ENCODE peak calls at places on chromosomes 4 and X, in seven cellular contexts. U is transverse colon, C is stomach, S is suprapubic skin, V is K562, T is sigmoid colon, E is HCT116. F is an unnamed sample.

GRCh38 chr4:149344436-149344835 is 471.2 kb downstream of the IQCM start:
- DNase-seq in U (no peak), C (no peak), S (no peak), V (no peak), T (no peak), E (no peak), F (no peak)

GRCh38 chr4:106624674-106625073 is 256.1 kb upstream of the GIMD1 start:
- DNase-seq in U (no peak), C (no peak), S (no peak), V (no peak), T (no peak), E (no peak), F (no peak)

GRCh38 chrX:29728639-29729038 is 486.7 kb upstream of the MAGEB2 start:
- DNase-seq in U (no peak), C (no peak), S (no peak), V (no peak), T (no peak), E (no peak), F (no peak)

GRCh38 chr4:115790812-115791211 is 677.4 kb upstream of the NDST4 start:
- DNase-seq in U (no peak), C (no peak), S (no peak), V (no peak), T (no peak), E (no peak), F (no peak)

GRCh38 chrX:17705211-17705610 is 32.1 kb upstream of the SCML1 start:
- DNase-seq in U (no peak), C (no peak), S (no peak), V (no peak), T (no peak), E (no peak), F (no peak)

GRCh38 chr4:46267866-46268265 is 122.1 kb downstream of the GABRA2 start:
- DNase-seq in U (no peak), C (no peak), S (no peak), V (no peak), T (no peak), E (no peak), F (no peak)

GRCh38 chrX:16171039-16171438 is 3.8 kb downstream of the MAGEB17 start:
- DNase-seq in U (no peak), C (no peak), S (no peak), V (no peak), T (no peak), E (no peak), F (no peak)

GRCh38 chrX:108537005-108537404 is 97.4 kb downstream of the COL4A5 start:
- DNase-seq in U (no peak), C (no peak), S (no peak), V (peak), T (no peak), E (peak), F (no peak)

GRCh38 chrX:71615954-71616353 is 2.4 kb downstream of the CXCR3 start:
- DNase-seq in U (no peak), C (no peak), S (no peak), V (no peak), T (peak), E (no peak), F (no peak)

GRCh38 chr4:76305971-76306881 is at the start of gene STBD1:
- DNase-seq in U (peak), C (peak), S (peak), V (peak), T (peak), E (peak), F (peak)
- TF ChIP-seq POLR2AphosphoS5 in U (peak), C (peak), S (no peak), V (no peak), T (peak), E (peak), F (peak)

DNA sequence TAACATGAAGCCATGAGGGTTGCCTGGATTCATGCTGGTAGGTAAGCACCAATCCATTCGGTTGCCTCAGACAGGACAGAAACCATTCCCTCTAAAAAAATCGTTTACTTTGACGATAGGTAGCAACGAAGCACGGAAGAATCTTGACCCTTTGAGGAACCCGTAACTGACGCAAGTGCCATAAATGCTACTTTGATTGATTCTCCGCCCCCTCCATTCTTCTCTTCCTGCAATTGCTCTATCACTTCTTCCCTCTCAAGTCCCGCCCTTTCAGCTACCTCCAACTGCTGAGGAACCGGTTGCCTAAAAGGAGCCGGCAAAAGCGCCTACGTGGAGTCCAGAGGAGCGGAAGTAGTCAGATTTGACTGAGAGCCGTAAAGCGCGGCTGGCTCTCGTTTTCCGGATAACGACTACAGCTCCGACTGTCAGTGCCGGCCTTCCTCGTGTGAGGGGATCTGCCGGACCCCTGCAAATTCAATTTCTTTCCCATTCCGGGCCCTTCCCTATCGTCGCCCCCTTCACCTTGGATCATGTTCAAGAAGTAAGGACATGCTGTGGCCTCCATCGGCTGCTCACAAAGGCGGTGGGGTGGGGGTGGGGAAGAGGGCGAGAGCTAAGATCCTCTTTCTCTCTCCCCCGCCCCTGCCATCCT is at the start of gene MCTS1:
- DNase-seq in U (peak), C (peak), S (peak), V (peak), T (peak), E (peak), F (peak)
- TF ChIP-seq POLR2A in U (peak), C (no peak), S (peak), V (peak), T (peak), E (no peak), F (no peak)

DNA sequence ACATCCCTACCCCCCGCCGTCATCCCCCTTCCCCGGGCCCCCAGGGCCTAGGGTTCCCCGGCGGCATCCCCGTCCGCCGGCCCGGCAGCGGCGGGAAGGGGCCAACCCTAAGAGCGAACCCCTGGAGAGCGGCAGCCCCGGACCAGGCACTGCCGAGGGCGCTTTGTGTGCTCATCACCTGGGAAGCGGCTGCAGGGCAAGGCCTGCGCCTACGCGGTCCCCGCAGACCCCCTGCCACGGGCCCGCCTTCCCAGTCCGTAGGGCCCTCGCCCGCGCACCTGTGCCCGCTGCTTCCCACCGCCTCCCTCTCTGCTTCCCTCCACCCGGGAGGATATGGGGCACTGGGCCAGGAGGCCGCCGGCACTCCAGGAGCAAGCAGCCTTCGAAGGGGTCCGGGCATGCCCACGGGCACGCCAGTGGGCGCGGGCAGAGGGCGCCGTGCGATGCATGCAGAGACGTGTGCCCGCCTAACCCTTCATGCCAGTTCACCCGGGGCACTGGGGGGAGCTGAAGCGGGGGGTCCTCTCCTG is 2.6 kb downstream of the FLNA start:
- DNase-seq in U (no peak), C (no peak), S (no peak), V (no peak), T (no peak), E (no peak), F (no peak)
- TF ChIP-seq POLR2AphosphoS5 in U (no peak), C (no peak), S (no peak), V (no peak), T (peak), E (no peak), F (no peak)

DNA sequence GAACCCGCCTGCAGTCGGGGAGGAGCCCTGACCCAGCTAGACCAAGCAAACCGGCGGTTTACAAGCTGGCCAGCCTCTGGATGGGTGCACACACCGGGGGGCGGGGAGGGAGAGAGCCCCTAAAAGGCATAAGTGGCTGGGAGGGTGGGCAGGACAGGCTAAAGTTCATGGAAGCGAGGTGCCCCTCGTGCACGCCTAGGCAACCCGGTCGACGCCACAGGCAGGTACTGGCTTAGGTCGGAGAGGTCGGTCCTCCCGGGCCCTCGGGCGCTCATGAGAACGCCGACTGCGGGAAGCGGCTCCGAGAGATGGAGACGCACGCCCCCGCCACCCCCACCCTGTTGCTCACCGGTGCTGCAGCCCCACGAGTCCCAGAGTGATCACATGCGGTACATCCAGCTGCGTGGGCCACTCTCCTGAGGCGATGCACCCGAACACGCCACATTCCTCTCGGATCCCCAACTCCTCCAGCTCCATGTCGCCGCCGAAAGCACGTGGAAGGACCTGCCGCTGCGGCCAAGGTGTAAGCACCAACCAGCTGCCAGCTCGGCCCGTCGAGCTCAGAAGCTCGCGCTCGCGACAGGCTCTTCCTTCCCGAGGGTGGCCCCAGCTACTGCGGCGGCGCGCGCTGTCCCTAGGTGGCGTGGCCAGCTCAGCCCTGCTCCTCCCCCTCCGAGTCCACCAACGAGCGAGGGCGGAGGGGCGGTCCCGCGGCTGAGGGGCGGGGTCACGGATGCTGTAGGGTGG is at the start of gene PPAT:
- DNase-seq in U (peak), C (peak), S (peak), V (peak), T (peak), E (peak), F (peak)
- TF ChIP-seq POLR2A in U (peak), C (no peak), S (no peak), V (peak), T (peak), E (peak), F (peak)

GRCh38 chr4:87012265-87012953 is 77.6 kb downstream of the AFF1 start:
- DNase-seq in U (no peak), C (peak), S (no peak), V (no peak), T (no peak), E (no peak), F (no peak)
- TF ChIP-seq POLR2AphosphoS5 in U (no peak), C (peak), S (no peak), V (no peak), T (no peak), E (no peak), F (no peak)

GRCh38 chr4:109559625-109559982 is 442 bp upstream of the MCUB start:
- DNase-seq in U (peak), C (no peak), S (no peak), V (peak), T (no peak), E (no peak), F (peak)

GRCh38 chr4:109557433-109557832 is 2.6 kb upstream of the MCUB start:
- DNase-seq in U (no peak), C (no peak), S (no peak), V (no peak), T (no peak), E (no peak), F (peak)

GRCh38 chr4:109559983-109560686 is at the start of gene MCUB:
- DNase-seq in U (peak), C (peak), S (peak), V (peak), T (peak), E (peak), F (peak)

GRCh38 chr4:109562457-109563237 is 2.6 kb downstream of the MCUB start:
- DNase-seq in U (no peak), C (no peak), S (no peak), V (no peak), T (no peak), E (no peak), F (no peak)

DNA sequence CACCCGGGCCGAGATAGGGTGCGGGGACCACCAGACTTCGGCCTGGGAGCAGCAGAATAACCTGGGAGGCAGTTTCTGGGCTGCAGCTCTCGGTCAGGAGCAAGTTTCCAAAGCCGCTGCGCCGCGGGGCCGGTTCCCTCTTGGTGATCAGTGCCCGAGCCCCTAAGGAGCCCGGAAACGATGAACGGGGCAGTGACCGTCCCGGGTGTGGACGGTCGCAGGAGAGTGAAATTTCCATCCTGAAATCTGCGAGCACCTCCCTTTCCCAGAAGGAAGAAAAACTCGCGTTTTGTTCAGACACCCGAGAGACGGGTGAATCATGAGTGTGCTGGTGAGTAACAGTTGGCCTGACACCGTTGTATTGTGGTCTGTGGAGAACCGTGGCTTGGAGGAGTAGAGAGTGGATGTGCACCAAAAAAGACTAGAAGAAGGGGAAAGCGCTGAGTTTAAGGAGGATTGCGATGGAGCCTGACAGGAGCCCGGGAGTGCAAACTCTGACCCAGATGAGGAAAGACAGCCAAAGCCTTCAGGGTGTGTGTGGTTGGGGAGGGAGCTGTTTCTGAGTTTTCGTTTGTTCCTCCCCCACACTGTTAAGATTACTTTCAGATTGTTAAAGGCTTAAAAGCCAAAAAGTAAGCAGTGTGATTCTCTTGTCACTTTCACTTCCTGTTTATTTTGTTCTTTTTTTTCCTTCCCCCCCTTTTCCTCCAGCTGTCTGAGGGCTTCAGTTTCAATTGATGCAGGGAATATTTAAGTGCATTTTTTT is 824 bp downstream of the MCUB start:
- DNase-seq in U (peak), C (no peak), S (peak), V (peak), T (peak), E (no peak), F (no peak)
- TF ChIP-seq POLR2A in U (peak), C (no peak), S (no peak), V (no peak), T (no peak), E (no peak), F (peak)

GRCh38 chr4:139245590-139245989 is 34.4 kb downstream of the MGARP start:
- DNase-seq in U (no peak), C (no peak), S (no peak), V (no peak), T (no peak), E (no peak), F (no peak)

GRCh38 chr4:139246166-139246565 is 33.9 kb downstream of the MGARP start:
- DNase-seq in U (no peak), C (no peak), S (no peak), V (no peak), T (no peak), E (no peak), F (no peak)

GRCh38 chr4:139242511-139243051 is 37.4 kb downstream of the MGARP start:
- DNase-seq in U (no peak), C (no peak), S (no peak), V (no peak), T (no peak), E (no peak), F (no peak)

GRCh38 chr4:139241784-139242151 is 38.3 kb downstream of the MGARP start:
- DNase-seq in U (no peak), C (no peak), S (no peak), V (no peak), T (no peak), E (no peak), F (no peak)

GRCh38 chr4:139243448-139244365 is 36.3 kb downstream of the MGARP start:
- DNase-seq in U (no peak), C (no peak), S (no peak), V (no peak), T (no peak), E (no peak), F (no peak)
- TF ChIP-seq POLR2AphosphoS5 in U (no peak), C (no peak), S (no peak), V (no peak), T (no peak), E (no peak), F (no peak)

GRCh38 chr4:146521543-146522097 is at the start of gene SLC10A7:
- DNase-seq in U (peak), C (peak), S (peak), V (peak), T (peak), E (peak), F (peak)

GRCh38 chr4:146522862-146523205 is 1.1 kb upstream of the SLC10A7 start:
- DNase-seq in U (no peak), C (no peak), S (no peak), V (no peak), T (no peak), E (no peak), F (no peak)

GRCh38 chr4:146524663-146525062 is 2.9 kb upstream of the SLC10A7 start:
- DNase-seq in U (no peak), C (no peak), S (no peak), V (no peak), T (no peak), E (no peak), F (no peak)

GRCh38 chr4:146520894-146521542 is 722 bp downstream of the SLC10A7 start:
- DNase-seq in U (peak), C (peak), S (no peak), V (peak), T (no peak), E (no peak), F (no peak)

GRCh38 chr4:146522098-146522861 is 540 bp upstream of the SLC10A7 start:
- DNase-seq in U (peak), C (peak), S (peak), V (peak), T (peak), E (peak), F (peak)
- TF ChIP-seq POLR2A in U (peak), C (no peak), S (no peak), V (peak), T (peak), E (peak), F (no peak)

GRCh38 chr4:182555997-182556418 is 312.8 kb downstream of the TENM3 start:
- DNase-seq in U (no peak), C (no peak), S (no peak), V (no peak), T (no peak), E (no peak), F (no peak)
- TF ChIP-seq POLR2AphosphoS5 in U (no peak), C (no peak), S (no peak), V (no peak), T (no peak), E (no peak), F (no peak)